ENCODE peak calls at places on chromosomes 7 and 10, in nine cellular contexts. C is fibroblast of lung; X is upper lobe of right lung; E is CD8-positive, alpha-beta T cell; Q is heart right ventricle; H is CD8-positive, alpha-beta memory T cell; W is ovary; G is transverse colon; L is aorta. V is an unnamed sample. For H3K9me3, the result is how much of the 10 kb centered on the place peaks cover.

GRCh38 chr10:103416436-103417147 is 20.2 kb downstream of the PDCD11 start:
- DNase-seq in C (peak), X (no peak), E (peak), Q (peak), H (peak), W (peak), G (peak), L (peak), V (peak)

GRCh38 chr7:149670288-149670687 is 103.1 kb downstream of the ZNF467 start:
- DNase-seq in C (peak), X (no peak), E (no peak), Q (peak), H (no peak), W (peak), G (peak), L (no peak), V (peak)

GRCh38 chr10:78415111-78415510 is 381.4 kb downstream of the RPS24 start:
- DNase-seq in C (no peak), X (no peak), E (no peak), Q (no peak), H (no peak), W (no peak), G (no peak), L (no peak), V (no peak)

GRCh38 chr10:73262105-73262730 is 9.8 kb upstream of the MRPS16 start:
- DNase-seq in C (peak), X (no peak), E (no peak), Q (no peak), H (no peak), W (no peak), G (no peak), L (no peak), V (peak)

GRCh38 chr7:44750424-44750823 is 1.8 kb downstream of the ZMIZ2 start:
- DNase-seq in C (no peak), X (no peak), E (no peak), Q (no peak), H (no peak), W (no peak), G (no peak), L (no peak), V (no peak)

GRCh38 chr10:89207801-89208551 is 859 bp upstream of the CH25H start:
- DNase-seq in C (no peak), X (peak), E (no peak), Q (peak), H (no peak), W (peak), G (peak), L (peak), V (no peak)

GRCh38 chr7:50676754-50677153 is 105.9 kb downstream of the GRB10 start:
- DNase-seq in C (no peak), X (no peak), E (no peak), Q (no peak), H (no peak), W (no peak), G (no peak), L (no peak), V (no peak)

GRCh38 chr10:61899045-61899444 is 2.5 kb upstream of the ARID5B start:
- DNase-seq in C (peak), X (no peak), E (no peak), Q (no peak), H (no peak), W (no peak), G (no peak), L (no peak), V (no peak)

GRCh38 chr7:41449694-41450093 is 253.2 kb downstream of the INHBA start:
- DNase-seq in C (no peak), X (no peak), E (no peak), Q (no peak), H (no peak), W (no peak), G (no peak), L (no peak), V (no peak)

GRCh38 chr7:102942883-102943261 is 30.1 kb downstream of the LRRC17 start:
- DNase-seq in C (no peak), X (no peak), E (no peak), Q (no peak), H (no peak), W (no peak), G (no peak), L (no peak), V (no peak)

GRCh38 chr10:3477683-3478082 is 305.1 kb upstream of the PITRM1 start:
- DNase-seq in C (peak), X (no peak), E (no peak), Q (no peak), H (no peak), W (no peak), G (no peak), L (no peak), V (no peak)

GRCh38 chr10:86657011-86657395 is 2.7 kb downstream of the OPN4 start:
- DNase-seq in C (no peak), X (peak), E (no peak), Q (no peak), H (peak), W (no peak), G (peak), L (peak), V (no peak)

GRCh38 chr10:69899727-69900595 is 98.3 kb downstream of the COL13A1 start:
- DNase-seq in C (no peak), X (no peak), E (no peak), Q (no peak), H (no peak), W (no peak), G (no peak), L (no peak), V (no peak)

GRCh38 chr7:87369216-87369615 is 23.8 kb downstream of the CROT start:
- DNase-seq in C (no peak), X (no peak), E (no peak), Q (no peak), H (peak), W (no peak), G (no peak), L (no peak), V (no peak)

GRCh38 chr10:19817251-19818046 is 1.2 kb downstream of the PLXDC2 start:
- DNase-seq in C (peak), X (peak), E (no peak), Q (peak), H (no peak), W (peak), G (peak), L (peak), V (peak)

GRCh38 chr7:140533394-140533872 is 54.1 kb upstream of the MKRN1 start:
- DNase-seq in C (no peak), X (no peak), E (no peak), Q (peak), H (no peak), W (no peak), G (no peak), L (no peak), V (no peak)

GRCh38 chr7:85765698-85766298 is 578.9 kb upstream of the SEMA3D start:
- DNase-seq in C (no peak), X (no peak), E (no peak), Q (no peak), H (no peak), W (no peak), G (peak), L (no peak), V (no peak)

GRCh38 chr7:45180084-45180986 is 22.7 kb downstream of the RAMP3 start:
- DNase-seq in C (no peak), X (peak), E (no peak), Q (no peak), H (no peak), W (no peak), G (no peak), L (no peak), V (no peak)

GRCh38 chr10:61939575-61940301 is 38.2 kb downstream of the ARID5B start:
- DNase-seq in C (peak), X (no peak), E (no peak), Q (no peak), H (no peak), W (no peak), G (no peak), L (no peak), V (no peak)

GRCh38 chr7:73652541-73652949 is 15.1 kb upstream of the VPS37D start:
- DNase-seq in C (no peak), X (no peak), E (no peak), Q (no peak), H (no peak), W (no peak), G (peak), L (peak), V (no peak)

GRCh38 chr7:158957921-158958471 is 101.6 kb downstream of the DYNC2I1 start:
- DNase-seq in C (no peak), X (peak), E (peak), Q (no peak), H (no peak), W (no peak), G (peak), L (no peak), V (no peak)

GRCh38 chr10:110226555-110226925 is 19.1 kb downstream of the MXI1 start:
- DNase-seq in C (peak), X (peak), E (peak), Q (peak), H (peak), W (peak), G (peak), L (peak), V (peak)

GRCh38 chr7:26398436-26399308 is 107.0 kb downstream of the SNX10 start:
- DNase-seq in C (peak), X (peak), E (no peak), Q (peak), H (no peak), W (peak), G (peak), L (peak), V (peak)

GRCh38 chr7:66150471-66150870 is 35.8 kb downstream of the CRCP start:
- DNase-seq in C (peak), X (peak), E (no peak), Q (peak), H (no peak), W (peak), G (peak), L (peak), V (no peak)

GRCh38 chr7:29077181-29077580 is 69.2 kb downstream of the CPVL start:
- DNase-seq in C (peak), X (no peak), E (no peak), Q (no peak), H (no peak), W (no peak), G (no peak), L (no peak), V (no peak)

GRCh38 chr7:130369831-130370230 is 10.5 kb upstream of the CPA1 start:
- DNase-seq in C (peak), X (no peak), E (no peak), Q (no peak), H (no peak), W (no peak), G (no peak), L (no peak), V (no peak)

GRCh38 chr7:32250494-32251260 is 180.5 kb upstream of the PDE1C start:
- DNase-seq in C (no peak), X (no peak), E (no peak), Q (no peak), H (no peak), W (no peak), G (no peak), L (no peak), V (no peak)

DNA sequence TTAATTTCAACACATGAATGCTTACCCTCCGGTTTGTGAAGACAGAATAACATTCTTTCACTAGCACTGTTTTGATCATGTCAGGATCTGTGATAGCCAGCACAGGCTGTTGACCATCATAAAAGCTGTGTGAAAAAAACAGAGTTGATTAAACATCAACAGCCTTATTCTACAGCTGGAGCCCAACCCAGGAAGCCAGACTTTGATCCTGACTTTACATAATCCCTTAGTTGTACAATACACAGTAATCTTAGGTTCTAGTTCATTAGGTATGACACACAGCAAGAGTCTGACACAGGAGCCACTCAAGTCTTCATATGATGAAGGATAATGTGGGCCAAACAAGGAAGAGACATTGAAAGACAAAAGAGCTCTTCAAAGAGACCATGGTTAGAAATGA is 11.4 kb downstream of the CYP3A4 start:
- DNase-seq in C (no peak), X (no peak), E (no peak), Q (no peak), H (no peak), W (no peak), G (peak), L (no peak), V (no peak)
- H3K27ac ChIP-seq in C (no peak), X (no peak), E (no peak), Q (no peak), H (no peak), W (no peak), G (peak), L (no peak), V (no peak)

GRCh38 chr7:120996983-120997334 is 8.4 kb downstream of the CPED1 start:
- DNase-seq in C (no peak), X (no peak), E (no peak), Q (no peak), H (no peak), W (no peak), G (no peak), L (no peak), V (no peak)

GRCh38 chr7:120993575-120994191 is 5.2 kb downstream of the CPED1 start:
- DNase-seq in C (peak), X (no peak), E (no peak), Q (no peak), H (no peak), W (no peak), G (no peak), L (no peak), V (no peak)

GRCh38 chr7:120996333-120996982 is 7.9 kb downstream of the CPED1 start:
- DNase-seq in C (peak), X (no peak), E (peak), Q (peak), H (peak), W (peak), G (peak), L (peak), V (peak)

GRCh38 chr7:120994512-120995363 is 6.2 kb downstream of the CPED1 start:
- DNase-seq in C (no peak), X (no peak), E (no peak), Q (no peak), H (no peak), W (no peak), G (no peak), L (no peak), V (no peak)

GRCh38 chr7:120995659-120996058 is 7.1 kb downstream of the CPED1 start:
- DNase-seq in C (no peak), X (no peak), E (no peak), Q (no peak), H (no peak), W (no peak), G (no peak), L (no peak), V (no peak)
- H3K4me3 ChIP-seq in C (no peak), X (no peak), E (no peak), Q (no peak), H (no peak), W (no peak), G (no peak), L (no peak), V (no peak)

GRCh38 chr7:157808042-157808441 is 471.2 kb downstream of the DNAJB6 start:
- DNase-seq in C (no peak), X (peak), E (no peak), Q (no peak), H (no peak), W (no peak), G (no peak), L (no peak), V (no peak)
- H3K9me3 ChIP-seq in C (under half), X (under half), E (under half), Q (under half), H (under half), W (under half), G (under half), L (under half), V (under half)

GRCh38 chr7:1536768-1537630 is 6.5 kb downstream of the MAFK start:
- DNase-seq in C (peak), X (peak), E (no peak), Q (peak), H (no peak), W (peak), G (peak), L (peak), V (peak)
- H3K27ac ChIP-seq in C (peak), X (peak), E (no peak), Q (peak), H (no peak), W (peak), G (peak), L (peak), V (peak)

GRCh38 chr10:29731760-29732159 is 97.0 kb upstream of the SVIL start:
- DNase-seq in C (peak), X (no peak), E (no peak), Q (no peak), H (no peak), W (no peak), G (peak), L (no peak), V (peak)

GRCh38 chr10:29732918-29733317 is 98.1 kb upstream of the SVIL start:
- DNase-seq in C (no peak), X (no peak), E (no peak), Q (no peak), H (no peak), W (no peak), G (no peak), L (no peak), V (no peak)

GRCh38 chr10:29734640-29734979 is 99.8 kb upstream of the SVIL start:
- DNase-seq in C (no peak), X (no peak), E (no peak), Q (no peak), H (no peak), W (no peak), G (no peak), L (no peak), V (no peak)

GRCh38 chr10:29734980-29735627 is 100.3 kb upstream of the SVIL start:
- DNase-seq in C (peak), X (peak), E (peak), Q (peak), H (peak), W (peak), G (peak), L (peak), V (peak)

GRCh38 chr10:29733323-29733722 is 98.6 kb upstream of the SVIL start:
- DNase-seq in C (no peak), X (no peak), E (no peak), Q (no peak), H (no peak), W (no peak), G (no peak), L (no peak), V (no peak)
- H3K4me3 ChIP-seq in C (no peak), X (no peak), E (no peak), Q (no peak), H (no peak), W (no peak), G (no peak), L (no peak), V (no peak)

DNA sequence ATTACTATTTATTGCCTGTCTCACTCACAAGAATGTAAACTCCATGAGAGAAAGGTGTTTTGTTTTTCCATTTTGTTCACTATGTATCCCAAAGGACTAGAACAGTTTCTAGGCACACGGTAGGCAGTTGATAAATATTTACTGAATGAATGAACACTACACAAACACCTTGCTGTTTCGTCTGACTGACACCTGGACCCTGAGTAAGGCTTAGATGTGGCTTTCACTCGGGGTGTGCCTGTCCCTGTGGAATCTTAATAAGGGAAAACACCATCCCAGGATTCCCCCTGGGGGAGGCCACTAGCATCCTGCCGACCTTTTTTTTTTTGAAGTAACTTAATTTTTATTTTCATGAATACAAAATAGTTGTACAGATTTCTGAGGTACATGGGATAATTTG is 66.6 kb upstream of the STEAP1B start:
- DNase-seq in C (no peak), X (no peak), E (no peak), Q (no peak), H (no peak), W (no peak), G (no peak), L (no peak), V (no peak)
- H3K9me3 ChIP-seq in C (under half), X (under half), E (under half), Q (under half), H (under half), W (under half), G (under half), L (under half), V (under half)

DNA sequence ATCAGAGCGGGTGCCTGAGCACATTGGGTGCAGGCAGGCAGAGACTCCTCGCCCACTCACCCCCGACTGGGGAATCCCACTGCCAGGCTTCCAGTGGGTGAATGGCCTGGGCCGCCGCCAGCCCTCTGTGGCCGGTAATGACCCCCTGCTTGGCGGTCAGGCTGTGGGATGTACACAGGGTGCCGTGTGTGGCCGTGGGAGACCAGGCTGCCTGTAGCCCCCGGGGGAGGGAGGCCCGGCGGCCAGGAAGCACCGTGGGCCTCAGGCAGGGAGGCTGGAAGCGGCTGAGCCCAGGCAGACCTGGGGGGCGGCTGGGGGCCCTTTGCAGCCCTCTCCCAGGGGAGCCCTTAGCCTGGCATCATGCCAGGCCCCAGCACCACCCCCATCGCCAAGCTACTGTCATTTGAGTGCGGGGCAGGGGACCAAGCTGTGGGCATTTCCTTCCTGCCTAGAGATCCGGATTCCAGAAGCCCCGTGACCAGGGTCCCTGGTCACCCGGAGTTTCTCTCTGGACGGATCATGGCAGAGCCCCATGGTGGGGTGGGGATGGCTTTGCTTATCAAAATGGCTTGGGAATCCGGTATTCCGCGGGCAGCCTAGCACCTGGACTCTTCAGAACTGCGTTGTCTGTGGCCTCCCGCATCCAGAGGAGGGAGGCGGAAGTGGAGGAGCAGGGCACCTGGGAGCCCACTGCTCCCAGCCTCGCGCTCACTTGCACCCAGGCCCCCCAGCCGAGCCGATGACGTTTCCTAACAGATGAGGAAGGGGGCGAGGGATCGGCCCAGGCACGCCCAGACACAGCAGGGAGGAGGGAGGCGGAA is 1.1 kb downstream of the TTYH3 start:
- DNase-seq in C (peak), X (peak), E (peak), Q (peak), H (peak), W (peak), G (peak), L (peak), V (peak)
- H3K27ac ChIP-seq in C (peak), X (peak), E (peak), Q (peak), H (peak), W (peak), G (peak), L (peak), V (peak)

GRCh38 chr7:19964198-19964597 is 190.8 kb upstream of the TMEM196 start:
- DNase-seq in C (peak), X (no peak), E (no peak), Q (no peak), H (no peak), W (no peak), G (no peak), L (no peak), V (no peak)

GRCh38 chr7:19958309-19958896 is 185.0 kb upstream of the TMEM196 start:
- DNase-seq in C (peak), X (no peak), E (no peak), Q (no peak), H (no peak), W (no peak), G (no peak), L (no peak), V (no peak)

GRCh38 chr7:19963695-19964094 is 190.3 kb upstream of the TMEM196 start:
- DNase-seq in C (no peak), X (no peak), E (no peak), Q (no peak), H (no peak), W (no peak), G (no peak), L (no peak), V (no peak)
- H3K4me3 ChIP-seq in C (no peak), X (no peak), E (no peak), Q (no peak), H (no peak), W (no peak), G (no peak), L (no peak), V (no peak)